ENCODE peak calls at places on chromosomes 16 and 17, in seven cellular contexts. J, Y, N, P, X, E and V are unnamed samples.

GRCh38 chr17:81200695-81201580 is 21.8 kb downstream of the CEP131 start:
- DNase-seq in J (peak), Y (peak), N (no peak), P (no peak), X (peak), E (no peak), V (peak)

GRCh38 chr17:36182176-36183000 is 6.0 kb upstream of the TBC1D3B start:
- DNase-seq in J (no peak), Y (no peak), N (no peak), P (no peak), X (no peak), E (no peak), V (no peak)

GRCh38 chr16:3173892-3174617 is 13.9 kb upstream of the OR1F1 start:
- DNase-seq in J (no peak), Y (peak), N (no peak), P (no peak), X (no peak), E (no peak), V (no peak)

GRCh38 chr17:79715318-79716182 is 15.2 kb upstream of the ENPP7 start:
- DNase-seq in J (peak), Y (no peak), N (no peak), P (no peak), X (no peak), E (no peak), V (no peak)

GRCh38 chr16:12340151-12340733 is 363.7 kb downstream of the SNX29 start:
- DNase-seq in J (peak), Y (no peak), N (no peak), P (no peak), X (no peak), E (no peak), V (no peak)

GRCh38 chr17:59155439-59156177 is at the start of gene PRR11:
- DNase-seq in J (peak), Y (peak), N (peak), P (peak), X (peak), E (peak), V (peak)

GRCh38 chr17:60138769-60139437 is 10.9 kb upstream of the CA4 start:
- DNase-seq in J (no peak), Y (no peak), N (no peak), P (no peak), X (no peak), E (no peak), V (no peak)

GRCh38 chr17:48261297-48261880 is 153.8 kb downstream of the SNX11 start:
- DNase-seq in J (peak), Y (peak), N (no peak), P (no peak), X (no peak), E (no peak), V (peak)

GRCh38 chr17:17702370-17702769 is 21.1 kb downstream of the RAI1 start:
- DNase-seq in J (no peak), Y (no peak), N (no peak), P (no peak), X (no peak), E (no peak), V (no peak)

GRCh38 chr17:48012151-48012520 is 25.5 kb downstream of the COPZ2 start:
- DNase-seq in J (peak), Y (peak), N (no peak), P (no peak), X (no peak), E (no peak), V (no peak)

GRCh38 chr17:67779098-67779672 is 46.1 kb upstream of the BPTF start:
- DNase-seq in J (peak), Y (peak), N (no peak), P (no peak), X (peak), E (no peak), V (peak)

GRCh38 chr17:61758430-61758829 is 104.9 kb downstream of the BRIP1 start:
- DNase-seq in J (no peak), Y (no peak), N (no peak), P (no peak), X (no peak), E (no peak), V (no peak)

GRCh38 chr17:2214047-2214717 is 89.4 kb downstream of the SMG6 start:
- DNase-seq in J (peak), Y (no peak), N (no peak), P (peak), X (peak), E (peak), V (no peak)

GRCh38 chr17:80769516-80769915 is 222.1 kb upstream of the CHMP6 start:
- DNase-seq in J (no peak), Y (no peak), N (no peak), P (peak), X (no peak), E (no peak), V (no peak)

GRCh38 chr16:27365142-27366089 is 36.6 kb upstream of the IL21R start:
- DNase-seq in J (no peak), Y (no peak), N (peak), P (no peak), X (no peak), E (no peak), V (no peak)

GRCh38 chr17:56833023-56833811 is 503 bp downstream of the C17orf67 start:
- DNase-seq in J (peak), Y (peak), N (no peak), P (peak), X (no peak), E (no peak), V (peak)

GRCh38 chr17:7579001-7579838 is at the start of gene CD68:
- DNase-seq in J (peak), Y (peak), N (no peak), P (peak), X (peak), E (peak), V (peak)

GRCh38 chr16:88357306-88358032 is 25.3 kb upstream of the ZNF469 start:
- DNase-seq in J (no peak), Y (no peak), N (no peak), P (no peak), X (no peak), E (no peak), V (no peak)

GRCh38 chr16:70478912-70479341 is 24.5 kb downstream of the FCSK start:
- DNase-seq in J (no peak), Y (no peak), N (no peak), P (no peak), X (no peak), E (no peak), V (peak)

GRCh38 chr16:69318911-69319289 is 7.8 kb downstream of the VPS4A start:
- DNase-seq in J (no peak), Y (no peak), N (no peak), P (peak), X (no peak), E (no peak), V (no peak)

GRCh38 chr16:68146583-68146982 is 61.4 kb downstream of the NFATC3 start:
- DNase-seq in J (no peak), Y (peak), N (no peak), P (no peak), X (peak), E (no peak), V (no peak)

GRCh38 chr17:80192268-80192667 is 22.4 kb downstream of the CARD14 start:
- DNase-seq in J (no peak), Y (no peak), N (no peak), P (no peak), X (no peak), E (no peak), V (no peak)

DNA sequence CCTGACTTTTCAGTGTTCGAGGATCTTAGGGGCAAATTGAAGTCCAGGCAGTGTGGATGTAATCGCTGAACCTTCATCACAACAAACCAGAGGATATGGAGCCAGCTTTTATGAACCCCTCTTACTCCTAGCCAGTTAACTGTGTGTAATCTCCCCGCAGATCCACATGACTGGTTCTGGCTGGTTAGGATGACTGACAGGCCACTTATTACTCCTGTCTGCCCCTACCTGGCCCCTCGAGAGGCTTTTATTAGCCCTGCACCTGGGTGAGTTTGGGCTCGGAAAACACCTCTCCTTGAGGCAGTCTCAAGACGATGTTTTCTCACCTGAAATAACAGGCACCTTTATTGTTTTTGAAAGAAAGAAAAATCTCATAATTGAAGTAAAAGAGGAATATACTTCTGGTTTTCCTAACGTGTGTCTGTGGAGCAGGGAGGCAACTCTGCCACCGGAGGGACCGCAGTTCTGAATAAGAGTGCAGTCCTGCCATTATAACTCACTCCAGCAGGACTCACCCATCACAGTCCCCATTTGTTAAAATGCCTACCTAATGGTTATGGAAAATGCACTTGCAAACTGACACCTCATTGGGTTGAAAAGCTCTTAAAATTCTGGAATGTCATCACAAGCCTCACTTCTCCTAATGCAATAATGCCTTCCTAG is 291.9 kb upstream of the N4BP1 start:
- DNase-seq in J (no peak), Y (no peak), N (no peak), P (no peak), X (no peak), E (no peak), V (no peak)
- H3K4me3 ChIP-seq in J (no peak), Y (no peak), N (no peak), P (no peak), X (no peak), E (no peak), V (no peak)

GRCh38 chr16:74015953-74016352 is 280.7 kb upstream of the PSMD7 start:
- DNase-seq in J (no peak), Y (no peak), N (no peak), P (no peak), X (no peak), E (no peak), V (no peak)

GRCh38 chr16:74024997-74025396 is 271.6 kb upstream of the PSMD7 start:
- DNase-seq in J (no peak), Y (no peak), N (no peak), P (no peak), X (no peak), E (no peak), V (no peak)

GRCh38 chr16:74019608-74020007 is 277.0 kb upstream of the PSMD7 start:
- DNase-seq in J (no peak), Y (no peak), N (no peak), P (no peak), X (no peak), E (no peak), V (no peak)

GRCh38 chr16:74020086-74020670 is 276.4 kb upstream of the PSMD7 start:
- DNase-seq in J (no peak), Y (no peak), N (no peak), P (no peak), X (no peak), E (no peak), V (no peak)
- H3K4me3 ChIP-seq in J (no peak), Y (no peak), N (no peak), P (no peak), X (no peak), E (no peak), V (no peak)

DNA sequence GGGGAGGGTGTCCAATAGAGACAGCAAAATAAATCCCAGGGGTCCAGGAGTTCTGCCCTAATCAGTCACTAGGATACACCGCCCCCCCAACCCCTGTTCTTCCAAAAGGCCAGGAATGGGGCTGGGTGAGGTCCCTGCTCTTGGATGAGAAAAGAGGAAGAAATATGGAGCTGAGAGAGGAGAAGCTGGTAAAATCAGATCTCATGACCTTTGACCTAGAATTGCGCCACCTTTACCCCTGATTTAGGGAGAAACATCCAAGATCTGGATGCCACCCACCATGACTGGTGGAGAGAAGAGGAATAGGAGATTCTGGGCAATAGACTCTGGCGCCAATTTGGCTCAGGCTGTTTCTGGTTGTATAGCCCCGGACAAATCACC is 707 bp upstream of the CACNB1 start:
- DNase-seq in J (no peak), Y (no peak), N (no peak), P (peak), X (no peak), E (no peak), V (no peak)
- H3K4me3 ChIP-seq in J (peak), Y (peak), N (no peak), P (no peak), X (peak), E (peak), V (peak)

GRCh38 chr16:84755004-84755672 is 55.3 kb downstream of the USP10 start:
- DNase-seq in J (no peak), Y (no peak), N (no peak), P (no peak), X (no peak), E (no peak), V (no peak)
- H3K4me3 ChIP-seq in J (no peak), Y (no peak), N (peak), P (no peak), X (no peak), E (peak), V (no peak)

DNA sequence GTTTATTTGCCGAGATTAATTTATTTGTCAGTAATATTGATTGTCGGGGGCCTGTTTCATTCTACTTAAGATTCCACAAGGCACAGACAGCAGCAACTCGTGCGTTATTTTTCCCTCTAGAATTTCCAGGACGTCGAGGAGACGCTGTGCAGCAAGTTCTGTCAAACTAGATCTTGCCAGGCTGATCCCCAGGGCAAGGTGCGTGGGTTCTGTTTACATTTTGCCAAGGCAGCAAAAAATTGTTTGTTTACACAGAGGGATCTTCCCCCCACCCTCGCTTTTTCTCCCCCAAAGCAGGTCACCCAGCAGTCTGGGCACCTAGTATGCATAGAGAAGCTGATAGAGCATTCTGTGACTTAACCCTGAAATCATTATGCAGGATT is 111.4 kb downstream of the IRX3 start:
- DNase-seq in J (no peak), Y (no peak), N (no peak), P (no peak), X (no peak), E (no peak), V (no peak)
- H3K4me3 ChIP-seq in J (no peak), Y (no peak), N (no peak), P (no peak), X (no peak), E (no peak), V (no peak)